ENCODE peak calls at places on chromosome 12, in eight cellular contexts. X is foreskin fibroblast, H is iPS-NIHi11, R is IMR-90, O is NCI-H446, Y is 8988T, E is posterior cingulate gyrus, P is right lobe of liver. W is an unnamed sample.

GRCh38 chr12:68497702-68498101 is 113.0 kb upstream of the RAP1B start:
- DNase-seq in X (peak; percentile 69), O (no peak), E (no peak), H (no peak), R (peak; percentile 77), P (no peak), Y (no peak), W (no peak)

GRCh38 chr12:49043856-49044258 is 16.7 kb downstream of the KMT2D start:
- DNase-seq in E (peak; percentile 68), Y (peak; percentile 82), X (peak; percentile 68), O (peak; percentile 11), P (no peak), R (peak; percentile 40), H (peak; percentile 96), W (peak; percentile 12)

GRCh38 chr12:18139989-18140596 is 50.1 kb upstream of the RERGL start:
- DNase-seq in X (peak; percentile 53), R (peak; percentile 27), O (peak; percentile 48), E (no peak), H (peak; percentile 12), P (no peak), Y (no peak), W (no peak)

GRCh38 chr12:88468546-88468945 is 111.7 kb downstream of the KITLG start:
- DNase-seq in O (no peak), Y (no peak), R (peak; percentile 8), P (no peak), X (no peak), E (no peak), H (no peak), W (no peak)

GRCh38 chr12:13941258-13942249 is 39.8 kb downstream of the GRIN2B start:
- DNase-seq in H (peak; percentile 72), X (no peak), O (peak; percentile 75), E (no peak), R (peak; percentile 0), Y (no peak), P (peak; percentile 71), W (no peak)

GRCh38 chr12:60174914-60175313 is 579.1 kb downstream of the SLC16A7 start:
- DNase-seq in Y (no peak), H (no peak), X (peak; percentile 64), R (peak; percentile 40), P (no peak), O (no peak), E (no peak), W (no peak)

GRCh38 chr12:64992641-64993040 is 128.5 kb downstream of the WIF1 start:
- DNase-seq in P (no peak), R (no peak), O (no peak), E (no peak), X (no peak), Y (peak; percentile 15), H (peak; percentile 65), W (no peak)

GRCh38 chr12:75738486-75738885 is 227.1 kb upstream of the KRR1 start:
- DNase-seq in P (no peak), R (peak; percentile 42), O (no peak), Y (no peak), E (no peak), X (peak; percentile 28), H (no peak), W (no peak)

GRCh38 chr12:59652098-59652497 is 56.3 kb downstream of the SLC16A7 start:
- DNase-seq in E (no peak), X (no peak), Y (no peak), H (no peak), O (no peak), R (no peak), P (no peak), W (no peak)

GRCh38 chr12:23771230-23771949 is 178.1 kb downstream of the SOX5 start:
- DNase-seq in X (no peak), O (peak; percentile 82), Y (peak; percentile 1), R (no peak), P (peak; percentile 86), E (peak; percentile 67), H (no peak), W (no peak)